ENCODE peak calls at places on chromosome 17, in ten cellular contexts. One of them, this sample, is unnamed.

GRCh38 chr17:40612510-40613244 is 34.9 kb downstream of the SMARCE1 start:
- DNase-seq in stimulated activated CD8-positive, alpha-beta memory T cell treated with anti-CD3 and anti-CD28 coated beads, Interleukin-7, amount 100 ng/mL, for 24 hours: no peak
- DNase-seq in mucosa of descending colon: no peak
- DNase-seq in neural progenitor cell: no peak
- DNase-seq in lower leg skin: no peak
- DNase-seq in activated naive CD4-positive, alpha-beta T cell: no peak
- DNase-seq in nucleus accumbens: no peak
- DNase-seq in AG04449: no peak
- DNase-seq in activated T-cell treated with anti-CD3 and anti-CD28 coated beads, Interleukin-2, amount 50 U/mL, for 72 hours: peak; percentile 69
- DNase-seq in EL: no peak
- DNase-seq in this sample: no peak

GRCh38 chr17:17971431-17972125 is 622 bp downstream of the TOM1L2 start:
- DNase-seq in neural progenitor cell: peak; percentile 36
- DNase-seq in AG04449: no peak
- DNase-seq in stimulated activated CD8-positive, alpha-beta memory T cell treated with anti-CD3 and anti-CD28 coated beads, Interleukin-7, amount 100 ng/mL, for 24 hours: peak; percentile 16
- DNase-seq in lower leg skin: no peak
- DNase-seq in mucosa of descending colon: peak; percentile 79
- DNase-seq in activated T-cell treated with anti-CD3 and anti-CD28 coated beads, Interleukin-2, amount 50 U/mL, for 72 hours: no peak
- DNase-seq in activated naive CD4-positive, alpha-beta T cell: peak; percentile 22
- DNase-seq in EL: peak; percentile 23
- DNase-seq in nucleus accumbens: peak; percentile 42
- DNase-seq in this sample: no peak

GRCh38 chr17:79681101-79681621 is 49.6 kb upstream of the ENPP7 start:
- DNase-seq in mucosa of descending colon: no peak
- DNase-seq in EL: no peak
- DNase-seq in lower leg skin: no peak
- DNase-seq in neural progenitor cell: no peak
- DNase-seq in activated naive CD4-positive, alpha-beta T cell: no peak
- DNase-seq in AG04449: no peak
- DNase-seq in stimulated activated CD8-positive, alpha-beta memory T cell treated with anti-CD3 and anti-CD28 coated beads, Interleukin-7, amount 100 ng/mL, for 24 hours: no peak
- DNase-seq in activated T-cell treated with anti-CD3 and anti-CD28 coated beads, Interleukin-2, amount 50 U/mL, for 72 hours: no peak
- DNase-seq in nucleus accumbens: no peak
- DNase-seq in this sample: no peak

GRCh38 chr17:63698886-63699637 is 863 bp downstream of the LIMD2 start:
- DNase-seq in activated naive CD4-positive, alpha-beta T cell: peak; percentile 45
- DNase-seq in stimulated activated CD8-positive, alpha-beta memory T cell treated with anti-CD3 and anti-CD28 coated beads, Interleukin-7, amount 100 ng/mL, for 24 hours: peak; percentile 60
- DNase-seq in nucleus accumbens: no peak
- DNase-seq in activated T-cell treated with anti-CD3 and anti-CD28 coated beads, Interleukin-2, amount 50 U/mL, for 72 hours: peak; percentile 81
- DNase-seq in AG04449: no peak
- DNase-seq in mucosa of descending colon: peak; percentile 92
- DNase-seq in lower leg skin: peak; percentile 31
- DNase-seq in EL: peak; percentile 35
- DNase-seq in neural progenitor cell: peak; percentile 46
- DNase-seq in this sample: no peak

GRCh38 chr17:80789356-80789902 is 202.2 kb upstream of the CHMP6 start:
- DNase-seq in EL: peak; percentile 93
- DNase-seq in AG04449: peak; percentile 56
- DNase-seq in lower leg skin: peak; percentile 70
- DNase-seq in stimulated activated CD8-positive, alpha-beta memory T cell treated with anti-CD3 and anti-CD28 coated beads, Interleukin-7, amount 100 ng/mL, for 24 hours: no peak
- DNase-seq in nucleus accumbens: no peak
- DNase-seq in activated naive CD4-positive, alpha-beta T cell: no peak
- DNase-seq in mucosa of descending colon: no peak
- DNase-seq in neural progenitor cell: no peak
- DNase-seq in activated T-cell treated with anti-CD3 and anti-CD28 coated beads, Interleukin-2, amount 50 U/mL, for 72 hours: peak; percentile 34
- DNase-seq in this sample: no peak

GRCh38 chr17:55547027-55547670 is 35.9 kb upstream of the SMIM36 start:
- DNase-seq in neural progenitor cell: no peak
- DNase-seq in AG04449: no peak
- DNase-seq in nucleus accumbens: no peak
- DNase-seq in stimulated activated CD8-positive, alpha-beta memory T cell treated with anti-CD3 and anti-CD28 coated beads, Interleukin-7, amount 100 ng/mL, for 24 hours: no peak
- DNase-seq in EL: no peak
- DNase-seq in activated T-cell treated with anti-CD3 and anti-CD28 coated beads, Interleukin-2, amount 50 U/mL, for 72 hours: peak; percentile 36
- DNase-seq in mucosa of descending colon: no peak
- DNase-seq in activated naive CD4-positive, alpha-beta T cell: no peak
- DNase-seq in lower leg skin: no peak
- DNase-seq in this sample: no peak

GRCh38 chr17:32610027-32610650 is 123.3 kb downstream of the CDK5R1 start:
- DNase-seq in AG04449: no peak
- DNase-seq in mucosa of descending colon: no peak
- DNase-seq in activated T-cell treated with anti-CD3 and anti-CD28 coated beads, Interleukin-2, amount 50 U/mL, for 72 hours: no peak
- DNase-seq in EL: no peak
- DNase-seq in stimulated activated CD8-positive, alpha-beta memory T cell treated with anti-CD3 and anti-CD28 coated beads, Interleukin-7, amount 100 ng/mL, for 24 hours: no peak
- DNase-seq in activated naive CD4-positive, alpha-beta T cell: no peak
- DNase-seq in lower leg skin: no peak
- DNase-seq in nucleus accumbens: no peak
- DNase-seq in neural progenitor cell: peak; percentile 64
- DNase-seq in this sample: no peak

GRCh38 chr17:62995377-62995885 is 29.4 kb downstream of the TANC2 start:
- DNase-seq in EL: peak; percentile 49
- DNase-seq in neural progenitor cell: peak; percentile 51
- DNase-seq in activated T-cell treated with anti-CD3 and anti-CD28 coated beads, Interleukin-2, amount 50 U/mL, for 72 hours: peak; percentile 38
- DNase-seq in lower leg skin: no peak
- DNase-seq in mucosa of descending colon: no peak
- DNase-seq in activated naive CD4-positive, alpha-beta T cell: no peak
- DNase-seq in AG04449: no peak
- DNase-seq in nucleus accumbens: peak; percentile 1
- DNase-seq in stimulated activated CD8-positive, alpha-beta memory T cell treated with anti-CD3 and anti-CD28 coated beads, Interleukin-7, amount 100 ng/mL, for 24 hours: no peak
- DNase-seq in this sample: peak; percentile 26

GRCh38 chr17:39739020-39739884 is 1.5 kb downstream of the GRB7 start:
- DNase-seq in activated T-cell treated with anti-CD3 and anti-CD28 coated beads, Interleukin-2, amount 50 U/mL, for 72 hours: no peak
- DNase-seq in EL: peak; percentile 61
- DNase-seq in activated naive CD4-positive, alpha-beta T cell: no peak
- DNase-seq in stimulated activated CD8-positive, alpha-beta memory T cell treated with anti-CD3 and anti-CD28 coated beads, Interleukin-7, amount 100 ng/mL, for 24 hours: no peak
- DNase-seq in AG04449: no peak
- DNase-seq in lower leg skin: peak; percentile 80
- DNase-seq in neural progenitor cell: peak; percentile 73
- DNase-seq in nucleus accumbens: no peak
- DNase-seq in mucosa of descending colon: peak; percentile 90
- DNase-seq in this sample: peak; percentile 84

GRCh38 chr17:8552582-8553320 is 77.8 kb downstream of the MYH10 start:
- DNase-seq in neural progenitor cell: no peak
- DNase-seq in stimulated activated CD8-positive, alpha-beta memory T cell treated with anti-CD3 and anti-CD28 coated beads, Interleukin-7, amount 100 ng/mL, for 24 hours: no peak
- DNase-seq in mucosa of descending colon: no peak
- DNase-seq in nucleus accumbens: no peak
- DNase-seq in EL: peak; percentile 34
- DNase-seq in activated naive CD4-positive, alpha-beta T cell: no peak
- DNase-seq in activated T-cell treated with anti-CD3 and anti-CD28 coated beads, Interleukin-2, amount 50 U/mL, for 72 hours: no peak
- DNase-seq in lower leg skin: no peak
- DNase-seq in AG04449: no peak
- DNase-seq in this sample: peak; percentile 20

GRCh38 chr17:79005063-79005861 is 4.3 kb downstream of the CANT1 start:
- DNase-seq in stimulated activated CD8-positive, alpha-beta memory T cell treated with anti-CD3 and anti-CD28 coated beads, Interleukin-7, amount 100 ng/mL, for 24 hours: no peak
- DNase-seq in AG04449: no peak
- DNase-seq in activated T-cell treated with anti-CD3 and anti-CD28 coated beads, Interleukin-2, amount 50 U/mL, for 72 hours: no peak
- DNase-seq in nucleus accumbens: no peak
- DNase-seq in neural progenitor cell: no peak
- DNase-seq in EL: no peak
- DNase-seq in activated naive CD4-positive, alpha-beta T cell: no peak
- DNase-seq in lower leg skin: no peak
- DNase-seq in mucosa of descending colon: peak; percentile 91
- DNase-seq in this sample: no peak

GRCh38 chr17:77184474-77184873 is 43.7 kb downstream of the SEC14L1 start:
- DNase-seq in activated naive CD4-positive, alpha-beta T cell: no peak
- DNase-seq in nucleus accumbens: no peak
- DNase-seq in EL: no peak
- DNase-seq in activated T-cell treated with anti-CD3 and anti-CD28 coated beads, Interleukin-2, amount 50 U/mL, for 72 hours: no peak
- DNase-seq in AG04449: no peak
- DNase-seq in neural progenitor cell: no peak
- DNase-seq in lower leg skin: no peak
- DNase-seq in mucosa of descending colon: no peak
- DNase-seq in stimulated activated CD8-positive, alpha-beta memory T cell treated with anti-CD3 and anti-CD28 coated beads, Interleukin-7, amount 100 ng/mL, for 24 hours: no peak
- DNase-seq in this sample: peak; percentile 7

GRCh38 chr17:149897-150575 is 12.7 kb downstream of the SCGB1C2 start:
- DNase-seq in activated naive CD4-positive, alpha-beta T cell: no peak
- DNase-seq in EL: no peak
- DNase-seq in nucleus accumbens: no peak
- DNase-seq in stimulated activated CD8-positive, alpha-beta memory T cell treated with anti-CD3 and anti-CD28 coated beads, Interleukin-7, amount 100 ng/mL, for 24 hours: no peak
- DNase-seq in AG04449: no peak
- DNase-seq in lower leg skin: no peak
- DNase-seq in neural progenitor cell: no peak
- DNase-seq in mucosa of descending colon: peak; percentile 29
- DNase-seq in activated T-cell treated with anti-CD3 and anti-CD28 coated beads, Interleukin-2, amount 50 U/mL, for 72 hours: no peak
- DNase-seq in this sample: no peak

GRCh38 chr17:16419929-16420271 is 4.5 kb downstream of the TRPV2 start:
- DNase-seq in activated T-cell treated with anti-CD3 and anti-CD28 coated beads, Interleukin-2, amount 50 U/mL, for 72 hours: peak; percentile 74
- DNase-seq in AG04449: peak; percentile 41
- DNase-seq in neural progenitor cell: no peak
- DNase-seq in lower leg skin: no peak
- DNase-seq in EL: peak; percentile 92
- DNase-seq in activated naive CD4-positive, alpha-beta T cell: no peak
- DNase-seq in nucleus accumbens: no peak
- DNase-seq in stimulated activated CD8-positive, alpha-beta memory T cell treated with anti-CD3 and anti-CD28 coated beads, Interleukin-7, amount 100 ng/mL, for 24 hours: no peak
- DNase-seq in mucosa of descending colon: no peak
- DNase-seq in this sample: no peak